ENCODE peak calls at places on chromosomes 7 and 10, in five cellular contexts. One of them, this sample, is unnamed.

GRCh38 chr10:62037890-62038608 is 136.6 kb downstream of the ARID5B start:
- DNase-seq in astrocyte of the spinal cord: no peak
- DNase-seq in T-helper 9 cell: no peak
- DNase-seq in NCI-H2107: no peak
- DNase-seq in HEK293T: no peak
- DNase-seq in this sample: no peak

GRCh38 chr7:157673573-157673972 is 336.8 kb downstream of the DNAJB6 start:
- DNase-seq in HEK293T: no peak
- DNase-seq in T-helper 9 cell: no peak
- DNase-seq in NCI-H2107: no peak
- DNase-seq in astrocyte of the spinal cord: no peak
- DNase-seq in this sample: no peak

GRCh38 chr7:95011156-95011928 is 103.9 kb downstream of the PPP1R9A start:
- DNase-seq in NCI-H2107: no peak
- DNase-seq in astrocyte of the spinal cord: peak
- DNase-seq in HEK293T: no peak
- DNase-seq in T-helper 9 cell: no peak
- DNase-seq in this sample: peak

GRCh38 chr10:91434041-91434440 is 23.9 kb downstream of the HECTD2 start:
- DNase-seq in T-helper 9 cell: no peak
- DNase-seq in astrocyte of the spinal cord: peak
- DNase-seq in NCI-H2107: no peak
- DNase-seq in HEK293T: no peak
- DNase-seq in this sample: peak

GRCh38 chr7:121994625-121995410 is 121.9 kb downstream of the PTPRZ1 start:
- DNase-seq in NCI-H2107: peak
- DNase-seq in astrocyte of the spinal cord: peak
- DNase-seq in HEK293T: peak
- DNase-seq in T-helper 9 cell: no peak
- DNase-seq in this sample: peak

GRCh38 chr10:63527401-63527800 is 6.2 kb downstream of the REEP3 start:
- DNase-seq in T-helper 9 cell: no peak
- DNase-seq in astrocyte of the spinal cord: no peak
- DNase-seq in NCI-H2107: no peak
- DNase-seq in HEK293T: no peak
- DNase-seq in this sample: no peak

GRCh38 chr7:93693796-93694195 is 119.3 kb upstream of the CALCR start:
- DNase-seq in T-helper 9 cell: no peak
- DNase-seq in HEK293T: no peak
- DNase-seq in astrocyte of the spinal cord: no peak
- DNase-seq in NCI-H2107: no peak
- DNase-seq in this sample: no peak

GRCh38 chr7:55237156-55237721 is 127.9 kb upstream of the LANCL2 start:
- DNase-seq in T-helper 9 cell: no peak
- DNase-seq in NCI-H2107: no peak
- DNase-seq in HEK293T: no peak
- DNase-seq in astrocyte of the spinal cord: no peak
- DNase-seq in this sample: no peak

GRCh38 chr7:38977658-38978057 is at the start of gene POU6F2:
- DNase-seq in NCI-H2107: no peak
- DNase-seq in HEK293T: no peak
- DNase-seq in T-helper 9 cell: no peak
- DNase-seq in astrocyte of the spinal cord: no peak
- DNase-seq in this sample: no peak

GRCh38 chr7:151104411-151105235 is 18.3 kb downstream of the AGAP3 start:
- DNase-seq in astrocyte of the spinal cord: peak
- DNase-seq in T-helper 9 cell: no peak
- DNase-seq in HEK293T: no peak
- DNase-seq in NCI-H2107: no peak
- DNase-seq in this sample: no peak

GRCh38 chr10:15321431-15322321 is 49.4 kb downstream of the FAM171A1 start:
- DNase-seq in astrocyte of the spinal cord: peak
- DNase-seq in NCI-H2107: no peak
- DNase-seq in T-helper 9 cell: no peak
- DNase-seq in HEK293T: no peak
- DNase-seq in this sample: no peak

GRCh38 chr7:9106747-9107146 is 673.3 kb downstream of the NXPH1 start:
- DNase-seq in HEK293T: no peak
- DNase-seq in NCI-H2107: no peak
- DNase-seq in T-helper 9 cell: no peak
- DNase-seq in astrocyte of the spinal cord: no peak
- DNase-seq in this sample: no peak

GRCh38 chr7:16295558-16295957 is 125.8 kb downstream of the CRPPA start:
- DNase-seq in T-helper 9 cell: no peak
- DNase-seq in astrocyte of the spinal cord: peak
- DNase-seq in HEK293T: no peak
- DNase-seq in NCI-H2107: no peak
- DNase-seq in this sample: no peak

GRCh38 chr10:23449677-23450220 is 10.9 kb downstream of the OTUD1 start:
- DNase-seq in T-helper 9 cell: no peak
- DNase-seq in astrocyte of the spinal cord: no peak
- DNase-seq in NCI-H2107: no peak
- DNase-seq in HEK293T: no peak
- DNase-seq in this sample: no peak

GRCh38 chr7:150791746-150792452 is 8.3 kb downstream of the TMEM176B start:
- DNase-seq in astrocyte of the spinal cord: no peak
- DNase-seq in T-helper 9 cell: no peak
- DNase-seq in NCI-H2107: no peak
- DNase-seq in HEK293T: no peak
- DNase-seq in this sample: no peak

GRCh38 chr10:28996345-28996744 is 292.5 kb upstream of the LYZL1 start:
- DNase-seq in NCI-H2107: no peak
- DNase-seq in T-helper 9 cell: no peak
- DNase-seq in HEK293T: no peak
- DNase-seq in astrocyte of the spinal cord: no peak
- DNase-seq in this sample: no peak

GRCh38 chr10:3776796-3777571 is 8.0 kb downstream of the KLF6 start:
- DNase-seq in NCI-H2107: no peak
- DNase-seq in T-helper 9 cell: peak
- DNase-seq in astrocyte of the spinal cord: peak
- DNase-seq in HEK293T: no peak
- DNase-seq in this sample: peak

GRCh38 chr7:98899816-98900215 is 21.5 kb downstream of the TRRAP start:
- DNase-seq in astrocyte of the spinal cord: no peak
- DNase-seq in NCI-H2107: no peak
- DNase-seq in T-helper 9 cell: no peak
- DNase-seq in HEK293T: no peak
- DNase-seq in this sample: no peak

GRCh38 chr10:86733260-86733671 is 23.2 kb upstream of the BMPR1A start:
- DNase-seq in T-helper 9 cell: no peak
- DNase-seq in HEK293T: no peak
- DNase-seq in astrocyte of the spinal cord: peak
- DNase-seq in NCI-H2107: no peak
- DNase-seq in this sample: no peak

GRCh38 chr10:24857001-24857695 is 95.3 kb downstream of the PRTFDC1 start:
- DNase-seq in NCI-H2107: no peak
- DNase-seq in astrocyte of the spinal cord: no peak
- DNase-seq in T-helper 9 cell: no peak
- DNase-seq in HEK293T: no peak
- DNase-seq in this sample: no peak

GRCh38 chr10:43854042-43854441 is 205.4 kb upstream of the ZNF32 start:
- DNase-seq in NCI-H2107: no peak
- DNase-seq in T-helper 9 cell: no peak
- DNase-seq in astrocyte of the spinal cord: peak
- DNase-seq in HEK293T: no peak
- DNase-seq in this sample: peak

GRCh38 chr7:97842006-97842405 is 30.2 kb downstream of the ASNS start:
- DNase-seq in HEK293T: no peak
- DNase-seq in NCI-H2107: no peak
- DNase-seq in T-helper 9 cell: no peak
- DNase-seq in astrocyte of the spinal cord: no peak
- DNase-seq in this sample: no peak

GRCh38 chr10:44334621-44335184 is 50.2 kb downstream of the CXCL12 start:
- DNase-seq in astrocyte of the spinal cord: peak
- DNase-seq in HEK293T: no peak
- DNase-seq in NCI-H2107: no peak
- DNase-seq in T-helper 9 cell: no peak
- DNase-seq in this sample: no peak

This sample was measured in epithelial cell of esophagus.